ENCODE peak calls at places on chromosomes 3 and 15, in ten cellular contexts. U is fibroblast of the conjunctiva; Y is stimulated activated CD8-positive, alpha-beta memory T cell treated with anti-CD3 and anti-CD28 coated beads, Interleukin-2, amount 100 ng/mL, for 48 hours; L is AG09309; O is anterior cingulate cortex; H is globus pallidus; E is GM04503; J is AG04450; Q is iris pigment epithelial cell; B is CD4-positive, alpha-beta T cell. F is an unnamed sample.

GRCh38 chr15:74843445-74843828 is 481 bp upstream of the ULK3 start:
- DNase-seq in O (no peak), Y (no peak), J (no peak), E (no peak), B (no peak), H (no peak), Q (no peak), U (no peak), L (no peak), F (no peak)

GRCh38 chr3:163490119-163490518 is 1588.2 kb downstream of the SI start:
- DNase-seq in J (no peak), H (peak; percentile 11), O (no peak), Q (peak; percentile 17), L (no peak), Y (no peak), E (no peak), B (no peak), U (peak; percentile 21), F (peak; percentile 19)

GRCh38 chr3:184234224-184234623 is 4.8 kb downstream of the VWA5B2 start:
- DNase-seq in H (peak; percentile 57), U (peak; percentile 43), J (peak; percentile 38), L (peak; percentile 45), O (peak; percentile 36), Y (no peak), Q (peak; percentile 89), B (no peak), E (peak; percentile 19), F (peak; percentile 89)

GRCh38 chr3:169659096-169659521 is 4.4 kb downstream of the MECOM start:
- DNase-seq in H (no peak), E (no peak), B (no peak), Y (no peak), J (no peak), U (no peak), L (no peak), O (no peak), Q (no peak), F (no peak)

GRCh38 chr15:41827290-41827879 is 507 bp upstream of the JMJD7 start:
- DNase-seq in U (no peak), L (no peak), E (no peak), O (no peak), J (no peak), B (peak; percentile 33), Q (no peak), Y (peak; percentile 17), H (no peak), F (no peak)

GRCh38 chr3:195171093-195171873 is 99.7 kb downstream of the XXYLT1 start:
- DNase-seq in O (no peak), H (no peak), J (no peak), Q (no peak), U (no peak), E (no peak), Y (no peak), B (no peak), L (no peak), F (no peak)

GRCh38 chr15:94346272-94346671 is 114.9 kb downstream of the MCTP2 start:
- DNase-seq in L (no peak), E (no peak), O (no peak), U (no peak), Y (no peak), B (no peak), H (no peak), J (no peak), Q (no peak), F (no peak)

GRCh38 chr15:50828610-50829206 is 63.2 kb upstream of the SPPL2A start:
- DNase-seq in Q (peak; percentile 81), E (peak; percentile 91), L (peak; percentile 86), B (no peak), U (peak; percentile 51), O (no peak), J (peak; percentile 21), H (no peak), Y (no peak), F (peak; percentile 87)

GRCh38 chr3:106004841-106005240 is 136.0 kb upstream of the CBLB start:
- DNase-seq in E (no peak), O (no peak), J (no peak), L (no peak), U (no peak), H (no peak), Y (no peak), B (no peak), Q (no peak), F (no peak)

GRCh38 chr3:8769088-8769822 is at the start of gene OXTR:
- DNase-seq in B (peak; percentile 20), U (peak; percentile 42), O (peak; percentile 49), Q (peak; percentile 86), E (peak; percentile 55), J (peak; percentile 69), Y (peak; percentile 55), L (peak; percentile 79), H (peak; percentile 68), F (peak; percentile 70)

GRCh38 chr3:16548721-16549120 is 35.2 kb upstream of the RFTN1 start:
- DNase-seq in Y (no peak), B (no peak), U (no peak), L (peak; percentile 31), H (no peak), O (no peak), E (peak; percentile 43), J (peak; percentile 20), Q (peak; percentile 74), F (peak; percentile 93)

GRCh38 chr15:34084086-34084485 is 17.6 kb downstream of the EMC7 start:
- DNase-seq in L (peak; percentile 68), J (peak; percentile 52), B (no peak), O (peak; percentile 12), H (no peak), Y (no peak), Q (no peak), E (peak; percentile 75), U (peak; percentile 14), F (no peak)

GRCh38 chr15:67197364-67197695 is 57.1 kb downstream of the AAGAB start:
- DNase-seq in Y (no peak), E (no peak), O (no peak), B (no peak), Q (peak; percentile 36), H (no peak), L (no peak), U (no peak), J (no peak), F (no peak)

GRCh38 chr15:77734306-77734705 is 101.6 kb upstream of the LINGO1 start:
- DNase-seq in U (no peak), J (no peak), Y (no peak), B (no peak), Q (no peak), E (no peak), L (no peak), O (no peak), H (no peak), F (no peak)

GRCh38 chr3:191688756-191689433 is 227.9 kb downstream of the PYDC2 start:
- DNase-seq in J (no peak), L (no peak), E (no peak), O (no peak), Q (no peak), H (no peak), B (no peak), Y (no peak), U (no peak), F (no peak)

GRCh38 chr3:73484656-73485248 is 140.0 kb downstream of the PDZRN3 start:
- DNase-seq in Y (no peak), U (no peak), L (no peak), E (no peak), Q (no peak), B (no peak), J (no peak), H (no peak), O (no peak), F (no peak)

GRCh38 chr3:99319961-99320360 is 318.4 kb upstream of the COL8A1 start:
- DNase-seq in H (no peak), E (peak; percentile 92), Y (no peak), J (peak; percentile 72), L (peak; percentile 77), Q (peak; percentile 85), B (no peak), O (no peak), U (peak; percentile 59), F (peak; percentile 35)

GRCh38 chr15:99486371-99487336 is 79.1 kb upstream of the MEF2A start:
- DNase-seq in B (no peak), E (peak; percentile 54), O (peak; percentile 52), U (peak; percentile 71), J (no peak), Q (no peak), L (peak; percentile 85), H (no peak), Y (no peak), F (peak; percentile 23)

GRCh38 chr3:129653019-129653418 is 46.5 kb upstream of the PLXND1 start:
- DNase-seq in J (no peak), L (no peak), O (no peak), Q (no peak), E (no peak), U (no peak), Y (no peak), B (no peak), H (no peak), F (no peak)

GRCh38 chr15:68626739-68627138 is 47.9 kb downstream of the CORO2B start:
- DNase-seq in H (no peak), Q (peak; percentile 59), O (no peak), Y (no peak), E (no peak), L (no peak), U (no peak), J (no peak), B (no peak), F (peak; percentile 53)

GRCh38 chr3:52836991-52837390 is 2.2 kb upstream of the MUSTN1 start:
- DNase-seq in L (no peak), B (no peak), Y (no peak), E (no peak), Q (no peak), H (no peak), U (no peak), O (no peak), J (no peak), F (no peak)

GRCh38 chr15:74369756-74370155 is 2.3 kb upstream of the CYP11A1 start:
- DNase-seq in Q (no peak), E (no peak), U (no peak), O (no peak), H (no peak), J (no peak), B (no peak), L (no peak), Y (no peak), F (no peak)

GRCh38 chr3:27570421-27571106 is 86.4 kb upstream of the SLC4A7 start:
- DNase-seq in Y (no peak), B (no peak), E (no peak), L (no peak), O (no peak), U (no peak), J (no peak), H (no peak), Q (no peak), F (no peak)

GRCh38 chr15:51097553-51098330 is 3.0 kb upstream of the TNFAIP8L3 start:
- DNase-seq in O (no peak), L (no peak), B (no peak), Q (peak; percentile 74), Y (no peak), E (no peak), J (no peak), H (no peak), U (no peak), F (peak; percentile 64)

GRCh38 chr15:64742385-64742784 is 33.0 kb downstream of the RBPMS2 start:
- DNase-seq in E (no peak), U (no peak), J (no peak), Q (no peak), Y (no peak), B (no peak), O (no peak), H (no peak), L (no peak), F (no peak)

F was measured in mammary epithelial cell.